ENCODE peak calls at places on chromosome 13, in four cellular contexts. L is ascending aorta, Z is GM12878, N is IMR-90. M is an unnamed sample.

GRCh38 chr13:101082441-101082840 is 333.9 kb downstream of the NALCN start:
- DNase-seq in L (no peak), Z (no peak), N (no peak), M (no peak)

GRCh38 chr13:93775027-93775426 is 548.4 kb downstream of the GPC6 start:
- DNase-seq in L (no peak), Z (no peak), N (no peak), M (peak; percentile 49)

GRCh38 chr13:43195551-43195950 is 172.2 kb downstream of the DNAJC15 start:
- DNase-seq in L (no peak), Z (no peak), N (no peak), M (no peak)

GRCh38 chr13:29536853-29537252 is 58.6 kb downstream of the SLC7A1 start:
- DNase-seq in L (no peak), Z (no peak), N (no peak), M (no peak)

GRCh38 chr13:29718694-29719093 is 123.2 kb upstream of the SLC7A1 start:
- DNase-seq in L (no peak), Z (no peak), N (no peak), M (no peak)

GRCh38 chr13:32676242-32676641 is 90.0 kb downstream of the PDS5B start:
- DNase-seq in L (no peak), Z (no peak), N (peak; percentile 50), M (no peak)

GRCh38 chr13:46202956-46203355 is 8.8 kb upstream of the LRRC63 start:
- DNase-seq in L (no peak), Z (no peak), N (no peak), M (no peak)

GRCh38 chr13:77698211-77699058 is 948 bp downstream of the SLAIN1 start:
- DNase-seq in L (peak; percentile 65), Z (no peak), N (no peak), M (no peak)

GRCh38 chr13:29593605-29594297 is 1.7 kb downstream of the SLC7A1 start:
- DNase-seq in L (no peak), Z (no peak), N (no peak), M (no peak)

GRCh38 chr13:85528578-85529215 is 270.5 kb downstream of the SLITRK6 start:
- DNase-seq in L (no peak), Z (no peak), N (peak; percentile 90), M (no peak)

GRCh38 chr13:76879211-76879875 is 6.9 kb downstream of the KCTD12 start:
- DNase-seq in L (peak; percentile 91), Z (peak; percentile 47), N (peak; percentile 70), M (peak; percentile 89)

GRCh38 chr13:101018720-101019119 is 344.1 kb upstream of the TMTC4 start:
- DNase-seq in L (no peak), Z (no peak), N (peak; percentile 71), M (peak; percentile 3)

GRCh38 chr13:93625536-93625935 is 398.9 kb downstream of the GPC6 start:
- DNase-seq in L (no peak), Z (no peak), N (peak; percentile 10), M (no peak)

GRCh38 chr13:73141292-73141771 is 82.5 kb downstream of the KLF5 start:
- DNase-seq in L (no peak), Z (no peak), N (peak; percentile 15), M (no peak)

GRCh38 chr13:33179463-33179862 is 106.1 kb downstream of the STARD13 start:
- DNase-seq in L (no peak), Z (no peak), N (no peak), M (no peak)

GRCh38 chr13:30026909-30027308 is 176.5 kb upstream of the UBL3 start:
- DNase-seq in L (no peak), Z (no peak), N (no peak), M (no peak)

GRCh38 chr13:64180756-64181155 is 2765.1 kb upstream of the PCDH20 start:
- DNase-seq in L (no peak), Z (no peak), N (no peak), M (no peak)

GRCh38 chr13:44649118-44649455 is 73.0 kb upstream of the TSC22D1 start:
- DNase-seq in L (no peak), Z (no peak), N (no peak), M (no peak)

GRCh38 chr13:50526771-50527567 is 316.5 kb downstream of the DLEU7 start:
- DNase-seq in L (no peak), Z (no peak), N (no peak), M (no peak)

GRCh38 chr13:57630661-57631606 is 610 bp upstream of the PCDH17 start:
- DNase-seq in L (peak; percentile 57), Z (no peak), N (no peak), M (no peak)

GRCh38 chr13:45490068-45490467 is 25.3 kb downstream of the COG3 start:
- DNase-seq in L (no peak), Z (no peak), N (no peak), M (no peak)

GRCh38 chr13:109665211-109665610 is 121.2 kb downstream of the IRS2 start:
- DNase-seq in L (no peak), Z (no peak), N (no peak), M (no peak)

GRCh38 chr13:98214707-98215106 is 37.6 kb upstream of the RNF113B start:
- DNase-seq in L (no peak), Z (no peak), N (no peak), M (no peak)

GRCh38 chr13:108266316-108266936 is 3.1 kb upstream of the TNFSF13B start:
- DNase-seq in L (no peak), Z (no peak), N (no peak), M (no peak)

GRCh38 chr13:113547248-113547971 is 37.1 kb upstream of the TFDP1 start:
- DNase-seq in L (peak; percentile 64), Z (no peak), N (peak; percentile 39), M (peak; percentile 30)

GRCh38 chr13:33723772-33724435 is 94.0 kb upstream of the RFC3 start:
- DNase-seq in L (peak; percentile 89), Z (peak; percentile 86), N (peak; percentile 85), M (peak; percentile 94)

GRCh38 chr13:106680796-106681482 is 113.0 kb upstream of the ARGLU1 start:
- DNase-seq in L (no peak), Z (no peak), N (no peak), M (no peak)

GRCh38 chr13:75920536-75920935 is 284.4 kb downstream of the LMO7 start:
- DNase-seq in L (no peak), Z (no peak), N (no peak), M (no peak)

GRCh38 chr13:61107989-61108388 is 307.7 kb downstream of the PCDH20 start:
- DNase-seq in L (no peak), Z (no peak), N (no peak), M (no peak)

GRCh38 chr13:43077446-43077845 is 54.1 kb downstream of the DNAJC15 start:
- DNase-seq in L (no peak), Z (no peak), N (no peak), M (peak; percentile 33)

GRCh38 chr13:102699419-102699961 is 4.6 kb upstream of the METTL21C start:
- DNase-seq in L (no peak), Z (no peak), N (no peak), M (no peak)

GRCh38 chr13:36420437-36420891 is 11.8 kb upstream of the CCNA1 start:
- DNase-seq in L (peak; percentile 82), Z (peak; percentile 25), N (peak; percentile 59), M (peak; percentile 68)
- TF ChIP-seq CTCF in L (peak; percentile 81), Z (peak; percentile 84), N (peak; percentile 79), M (peak; percentile 93)

DNA sequence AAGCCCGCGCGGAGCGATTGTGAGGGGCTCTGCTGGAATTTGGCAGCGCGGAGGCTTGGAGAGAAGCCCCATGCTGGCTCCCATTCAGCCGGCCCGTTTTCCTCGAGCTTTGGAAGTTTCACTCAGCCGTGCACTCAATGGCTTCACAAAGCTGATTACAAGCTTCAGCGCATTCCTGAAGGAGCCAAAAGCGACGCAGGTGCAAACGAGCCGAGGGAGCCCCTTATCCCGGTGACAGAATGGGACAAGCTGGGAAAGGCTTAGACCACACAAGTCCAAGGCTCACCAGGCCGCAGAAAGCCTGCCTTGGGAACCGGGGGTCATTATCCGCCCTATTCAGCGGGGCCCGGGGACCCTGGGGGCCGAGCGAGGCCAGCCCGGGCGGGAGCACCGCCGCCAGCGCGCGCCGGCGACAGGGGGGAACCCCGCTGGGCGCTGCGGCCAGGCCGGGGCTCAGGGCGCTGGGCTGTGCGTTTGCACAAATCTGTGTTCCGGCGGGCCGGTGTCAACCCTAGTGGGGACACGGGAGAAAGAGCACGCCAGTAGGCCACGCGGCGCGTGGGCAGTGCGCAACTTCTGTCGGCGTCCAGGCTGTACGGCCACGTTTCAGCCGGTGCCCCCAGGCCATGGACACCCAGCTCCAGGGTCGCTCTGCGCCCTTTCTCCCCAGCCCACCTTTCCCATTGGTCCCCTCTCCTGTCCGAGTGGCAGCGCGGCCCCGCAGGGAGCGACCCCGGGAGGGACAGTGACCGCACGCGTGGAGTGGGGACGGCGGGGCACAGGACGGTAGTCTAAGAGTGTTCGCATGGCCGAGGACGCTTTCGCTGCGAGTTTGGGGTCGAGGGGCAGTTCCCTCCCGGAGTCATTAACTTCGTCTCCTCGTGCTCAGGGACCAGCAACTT is 37.3 kb downstream of the SOX1 start:
- DNase-seq in L (no peak), Z (no peak), N (no peak), M (no peak)
- H3K4me3 ChIP-seq in L (no peak overlapping the region), Z (no peak overlapping the region), N (no peak overlapping the region), M (no peak overlapping the region)

DNA sequence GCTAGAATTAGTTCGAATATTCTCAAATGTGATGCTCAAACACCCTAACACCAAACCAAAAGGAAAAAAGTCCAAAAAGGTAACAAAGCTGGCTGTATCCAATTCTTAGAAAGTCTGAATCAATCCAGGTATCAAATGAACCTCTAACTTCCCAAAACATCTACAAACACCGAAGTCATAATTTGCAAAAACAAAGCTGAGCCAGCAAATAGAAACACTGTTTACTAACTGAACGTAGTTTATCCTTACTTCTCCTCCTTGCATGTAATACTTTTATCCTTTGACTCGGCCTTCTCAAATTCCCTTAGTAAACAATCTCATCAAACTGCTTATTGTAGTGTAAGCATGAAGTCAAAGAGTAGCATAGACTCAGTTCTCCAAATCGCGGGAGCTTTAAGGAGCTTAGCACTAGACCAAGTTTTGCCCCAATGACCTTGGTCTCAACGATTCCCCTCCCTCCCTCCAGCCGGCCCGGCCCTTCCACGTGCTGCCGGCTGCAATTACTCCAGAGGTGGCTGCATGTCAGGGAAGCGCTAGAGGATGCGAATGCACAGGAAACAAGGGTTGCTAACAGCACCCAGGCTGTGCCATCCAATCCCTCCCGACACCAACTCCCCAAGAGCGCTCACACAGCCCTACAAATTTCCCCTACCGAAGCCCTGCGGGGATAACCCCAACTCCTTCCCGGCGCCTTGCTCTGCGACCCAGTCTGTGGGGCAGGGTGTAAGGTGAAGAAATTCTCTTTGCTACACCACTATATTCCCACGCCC is 693 bp downstream of the XPO4 start:
- DNase-seq in L (no peak), Z (no peak), N (peak; percentile 13), M (peak; percentile 69)
- TF ChIP-seq CTCF in L (no peak), Z (no peak), N (no peak), M (no peak)

DNA sequence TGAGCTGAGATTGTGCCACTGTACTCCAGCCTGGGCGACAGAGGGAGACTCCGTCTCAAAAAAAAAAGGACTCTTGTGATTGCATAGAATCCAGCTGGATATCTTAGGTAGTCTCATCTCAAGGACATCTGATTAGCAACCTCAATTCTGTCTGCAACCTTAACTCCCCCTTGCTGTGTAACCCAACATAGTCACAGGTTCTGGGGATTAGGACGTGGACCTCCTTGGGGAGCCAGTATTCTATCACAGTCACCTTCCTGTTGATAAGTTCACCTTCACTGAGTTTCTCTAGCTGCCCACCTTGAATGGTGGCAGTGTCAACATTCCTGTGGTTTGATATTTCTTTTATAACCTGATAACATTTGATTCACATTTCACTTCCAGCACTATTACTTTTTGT is 27.2 kb downstream of the GPR18 start:
- DNase-seq in L (no peak), Z (no peak), N (no peak), M (no peak)
- H3K4me3 ChIP-seq in L (no peak overlapping the region), Z (no peak overlapping the region), N (no peak overlapping the region), M (no peak overlapping the region)

GRCh38 chr13:59261928-59262488 is 901.7 kb downstream of the DIAPH3 start:
- DNase-seq in L (no peak), Z (no peak), N (peak; percentile 12), M (peak; percentile 1)
- TF ChIP-seq CTCF in L (no peak), Z (peak; percentile 43), N (peak; percentile 44), M (peak; percentile 17)

GRCh38 chr13:48320906-48321510 is 17.5 kb downstream of the RB1 start:
- DNase-seq in L (no peak), Z (no peak), N (no peak), M (no peak)
- H3K4me3 ChIP-seq in L (peak overlapping the region; percentile 51), Z (no peak overlapping the region), N (no peak overlapping the region), M (peak overlapping the region; percentile 29)

M was measured in fibroblast of villous mesenchyme.